ENCODE peak calls at places on chromosome X, in ten cellular contexts. Z is IMR-90, H is adrenal gland, S is right lobe of liver, Q is H54, A is breast epithelium, U is HCT116, P is NB4, K is A549, E is K562. R is an unnamed sample.

GRCh38 chrX:31340587-31340986 is 268.7 kb upstream of the FTHL17 start:
- DNase-seq in Z (no peak), H (no peak), S (no peak), Q (no peak), A (no peak), U (no peak), P (no peak), K (no peak), E (no peak), R (no peak)

GRCh38 chrX:21800344-21800770 is 39.1 kb upstream of the MBTPS2 start:
- DNase-seq in Z (peak; percentile 4), H (no peak), S (no peak), Q (no peak), A (no peak), U (no peak), P (no peak), K (no peak), E (no peak), R (no peak)

GRCh38 chrX:3757510-3758025 is 44.1 kb upstream of the PRKX start:
- DNase-seq in Z (no peak), H (no peak), S (no peak), Q (no peak), A (no peak), U (no peak), P (no peak), K (no peak), E (no peak), R (no peak)

GRCh38 chrX:45758738-45759397 is 558.2 kb upstream of the DIPK2B start:
- DNase-seq in Z (peak; percentile 49), H (no peak), S (no peak), Q (no peak), A (no peak), U (no peak), P (peak; percentile 67), K (no peak), E (no peak), R (no peak)

GRCh38 chrX:120446503-120446902 is 22.6 kb downstream of the LAMP2 start:
- DNase-seq in Z (peak; percentile 59), H (peak; percentile 30), S (no peak), Q (no peak), A (no peak), U (no peak), P (no peak), K (no peak), E (no peak), R (peak; percentile 6)

GRCh38 chrX:146907391-146908240 is 93.1 kb upstream of the CXorf51A start:
- DNase-seq in Z (no peak), H (no peak), S (no peak), Q (no peak), A (no peak), U (no peak), P (no peak), K (no peak), E (no peak), R (no peak)

GRCh38 chrX:40169193-40170086 is 71.7 kb upstream of the BCOR start:
- DNase-seq in Z (peak; percentile 75), H (peak; percentile 82), S (no peak), Q (no peak), A (no peak), U (peak; percentile 78), P (peak; percentile 84), K (peak; percentile 73), E (peak; percentile 87), R (peak; percentile 68)

GRCh38 chrX:100980608-100981497 is 11.3 kb downstream of the ARL13A start:
- DNase-seq in Z (peak; percentile 81), H (peak; percentile 66), S (no peak), Q (peak; percentile 42), A (peak; percentile 61), U (peak; percentile 73), P (no peak), K (peak; percentile 21), E (peak; percentile 6), R (no peak)

GRCh38 chrX:20438871-20439526 is 172.3 kb upstream of the RPS6KA3 start:
- DNase-seq in Z (no peak), H (no peak), S (no peak), Q (no peak), A (no peak), U (no peak), P (no peak), K (no peak), E (peak; percentile 3), R (no peak)
- TF ChIP-seq POLR2A in Z (no peak), H (no peak), S (no peak), Q (no peak), A (no peak), U (no peak), P (no peak), K (no peak), E (no peak), R (no peak)

GRCh38 chrX:48960291-48960690 is 2.9 kb upstream of the OTUD5 start:
- DNase-seq in Z (no peak), H (no peak), S (no peak), Q (no peak), A (no peak), U (no peak), P (no peak), K (no peak), E (no peak), R (peak; percentile 38)

GRCh38 chrX:48957827-48958634 is 624 bp upstream of the OTUD5 start:
- DNase-seq in Z (peak; percentile 98), H (peak; percentile 97), S (peak; percentile 97), Q (peak; percentile 68), A (peak; percentile 92), U (peak; percentile 93), P (peak; percentile 97), K (peak; percentile 96), E (peak; percentile 98), R (peak; percentile 98)

GRCh38 chrX:48957477-48957826 is at the start of gene OTUD5:
- DNase-seq in Z (no peak), H (no peak), S (no peak), Q (no peak), A (no peak), U (no peak), P (peak; percentile 78), K (peak; percentile 64), E (peak; percentile 85), R (peak; percentile 83)

GRCh38 chrX:48956728-48957414 is 536 bp downstream of the OTUD5 start:
- DNase-seq in Z (no peak), H (peak; percentile 54), S (no peak), Q (no peak), A (no peak), U (no peak), P (peak; percentile 39), K (no peak), E (no peak), R (peak; percentile 74)

DNA sequence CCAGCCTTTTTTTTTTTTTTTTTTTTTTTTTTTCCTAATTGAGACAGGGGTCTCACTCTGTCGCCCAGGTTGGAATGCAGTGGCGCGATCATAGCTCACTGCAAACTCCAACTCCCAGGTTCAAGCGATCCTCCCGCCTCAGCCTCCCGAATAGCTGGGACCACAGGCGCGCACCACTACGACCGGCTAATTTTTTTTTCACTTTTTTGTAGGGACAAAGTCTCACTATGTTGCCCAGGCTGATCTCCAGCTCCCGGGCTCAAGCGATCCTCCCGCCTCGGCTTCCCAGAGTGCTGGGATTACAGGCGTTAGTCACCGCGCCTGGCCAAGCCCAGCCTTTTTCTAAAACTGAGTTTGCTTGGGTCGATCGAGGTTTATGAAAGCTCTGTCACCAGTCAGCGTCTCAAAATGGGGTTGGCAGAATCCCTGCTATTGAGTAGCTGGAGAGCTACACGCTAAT is 1.3 kb upstream of the OTUD5 start:
- DNase-seq in Z (peak; percentile 66), H (peak; percentile 75), S (no peak), Q (no peak), A (peak; percentile 52), U (no peak), P (peak; percentile 36), K (peak; percentile 41), E (peak; percentile 35), R (peak; percentile 74)
- TF ChIP-seq POLR2A in Z (no peak), H (peak; percentile 50), S (no peak), Q (no peak), A (no peak), U (no peak), P (no peak), K (no peak), E (peak; percentile 55), R (no peak)

GRCh38 chrX:48002929-48003328 is 860 bp downstream of the ZNF182 start:
- DNase-seq in Z (no peak), H (no peak), S (no peak), Q (no peak), A (no peak), U (no peak), P (no peak), K (no peak), E (no peak), R (no peak)

GRCh38 chrX:48003367-48003757 is 427 bp downstream of the ZNF182 start:
- DNase-seq in Z (no peak), H (no peak), S (no peak), Q (no peak), A (no peak), U (no peak), P (peak; percentile 20), K (peak; percentile 4), E (peak; percentile 9), R (no peak)

DNA sequence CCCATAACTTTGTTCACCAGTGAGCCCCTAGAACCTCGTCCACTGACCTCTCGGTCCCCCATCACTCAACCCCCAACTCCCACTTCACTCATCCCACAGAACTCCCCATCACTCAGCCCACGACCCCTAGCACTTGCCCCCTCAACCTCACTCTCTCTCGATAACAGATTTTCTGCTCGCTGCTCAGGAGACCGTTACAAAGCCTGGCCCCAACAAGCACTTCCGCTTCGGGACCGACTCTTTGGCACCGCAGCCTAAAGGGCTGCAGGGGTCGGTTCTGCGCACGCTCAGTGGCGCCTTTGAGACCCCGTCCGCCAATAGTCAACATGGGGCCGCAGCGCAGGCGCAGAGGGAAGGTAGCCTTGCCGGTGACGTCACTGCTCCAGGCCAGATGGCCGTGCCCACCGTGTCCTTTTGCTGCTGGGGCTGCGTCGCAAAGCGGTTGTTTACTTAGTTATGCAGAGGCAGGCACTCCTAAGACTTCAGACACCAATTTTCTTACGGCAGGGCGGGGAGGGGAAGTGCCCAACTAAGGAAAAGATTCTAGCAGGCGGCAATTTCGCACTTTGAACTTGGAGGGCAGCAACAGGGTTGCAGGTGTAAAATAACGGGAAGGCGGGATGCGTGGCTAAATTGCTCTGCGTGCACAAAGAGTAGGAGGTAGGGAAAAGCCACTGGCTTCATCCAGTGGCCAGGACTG is at the start of gene ZNF182:
- DNase-seq in Z (peak; percentile 83), H (peak; percentile 95), S (peak; percentile 92), Q (peak; percentile 47), A (peak; percentile 85), U (peak; percentile 67), P (peak; percentile 94), K (peak; percentile 89), E (peak; percentile 91), R (peak; percentile 95)
- TF ChIP-seq POLR2A in Z (peak; percentile 44), H (peak; percentile 68), S (peak; percentile 67), Q (peak; percentile 37), A (peak; percentile 35), U (no peak), P (peak; percentile 85), K (peak; percentile 65), E (peak; percentile 85), R (peak; percentile 82)

GRCh38 chrX:149504226-149504914 is 736 bp downstream of the IDS start:
- DNase-seq in Z (no peak), H (no peak), S (no peak), Q (no peak), A (no peak), U (no peak), P (peak; percentile 39), K (peak; percentile 36), E (peak; percentile 65), R (peak; percentile 46)
- TF ChIP-seq POLR2A in Z (no peak), H (no peak), S (no peak), Q (no peak), A (no peak), U (no peak), P (no peak), K (no peak), E (no peak), R (no peak)

GRCh38 chrX:13732246-13733067 is 2.0 kb downstream of the TRAPPC2 start:
- DNase-seq in Z (no peak), H (no peak), S (no peak), Q (no peak), A (no peak), U (no peak), P (no peak), K (no peak), E (no peak), R (no peak)
- TF ChIP-seq POLR2A in Z (no peak), H (no peak), S (no peak), Q (no peak), A (no peak), U (no peak), P (no peak), K (no peak), E (no peak), R (no peak)

R was measured in erythroblast.